ENCODE peak calls at places on chromosomes 12 and 14, in seven cellular contexts. Y is H1, C is GM12891, W is GM12878, L is K562, G is HepG2, Q is SK-N-SH. O is an unnamed sample.

GRCh38 chr14:80764921-80765507 is 176.5 kb downstream of the CEP128 start:
- DNase-seq in W (no peak), C (no peak), Q (no peak), Y (no peak), L (no peak), G (no peak), O (no peak)

GRCh38 chr14:90839889-90840266 is 23.6 kb upstream of the TTC7B start:
- DNase-seq in Y (peak), W (no peak), L (no peak), Q (no peak), G (no peak), C (no peak), O (no peak)

GRCh38 chr14:54691525-54692260 is 124.8 kb downstream of the SAMD4A start:
- DNase-seq in W (no peak), G (peak), L (peak), Q (peak), Y (peak), C (no peak), O (peak)

GRCh38 chr12:66170606-66171005 is 810 bp upstream of the TMBIM4 start:
- DNase-seq in L (no peak), Q (no peak), C (no peak), Y (no peak), W (no peak), G (no peak), O (no peak)

GRCh38 chr14:80679273-80679672 is 262.3 kb downstream of the CEP128 start:
- DNase-seq in C (no peak), Q (no peak), G (no peak), Y (no peak), W (no peak), L (no peak), O (no peak)

GRCh38 chr14:101001311-101002069 is 98.0 kb upstream of the RTL1 start:
- DNase-seq in G (no peak), C (no peak), Q (no peak), Y (no peak), L (no peak), W (no peak), O (no peak)

GRCh38 chr12:54390668-54391551 is 6.4 kb upstream of the ZNF385A start:
- DNase-seq in L (peak), Q (peak), W (no peak), G (no peak), Y (peak), C (peak), O (peak)

GRCh38 chr12:123001467-123001866 is 21.0 kb downstream of the ARL6IP4 start:
- DNase-seq in Q (no peak), L (no peak), Y (no peak), G (no peak), C (no peak), W (no peak), O (no peak)

GRCh38 chr14:96663076-96663475 is 134.1 kb upstream of the VRK1 start:
- DNase-seq in C (no peak), G (no peak), L (no peak), W (no peak), Y (peak), Q (no peak), O (no peak)

GRCh38 chr12:126570571-126570970 is 1505.3 kb downstream of the AACS start:
- DNase-seq in Y (no peak), C (no peak), Q (no peak), G (no peak), W (no peak), L (no peak), O (no peak)

GRCh38 chr12:85688837-85689236 is 147.4 kb downstream of the RASSF9 start:
- DNase-seq in Q (no peak), C (no peak), W (no peak), G (no peak), L (no peak), Y (no peak), O (no peak)

GRCh38 chr12:119940881-119941280 is 48.2 kb upstream of the BICDL1 start:
- DNase-seq in Y (no peak), G (peak), Q (no peak), L (no peak), W (no peak), C (no peak), O (no peak)

GRCh38 chr14:25303934-25304333 is 254.0 kb upstream of the STXBP6 start:
- DNase-seq in C (no peak), L (no peak), G (no peak), Q (no peak), W (no peak), Y (no peak), O (no peak)

DNA sequence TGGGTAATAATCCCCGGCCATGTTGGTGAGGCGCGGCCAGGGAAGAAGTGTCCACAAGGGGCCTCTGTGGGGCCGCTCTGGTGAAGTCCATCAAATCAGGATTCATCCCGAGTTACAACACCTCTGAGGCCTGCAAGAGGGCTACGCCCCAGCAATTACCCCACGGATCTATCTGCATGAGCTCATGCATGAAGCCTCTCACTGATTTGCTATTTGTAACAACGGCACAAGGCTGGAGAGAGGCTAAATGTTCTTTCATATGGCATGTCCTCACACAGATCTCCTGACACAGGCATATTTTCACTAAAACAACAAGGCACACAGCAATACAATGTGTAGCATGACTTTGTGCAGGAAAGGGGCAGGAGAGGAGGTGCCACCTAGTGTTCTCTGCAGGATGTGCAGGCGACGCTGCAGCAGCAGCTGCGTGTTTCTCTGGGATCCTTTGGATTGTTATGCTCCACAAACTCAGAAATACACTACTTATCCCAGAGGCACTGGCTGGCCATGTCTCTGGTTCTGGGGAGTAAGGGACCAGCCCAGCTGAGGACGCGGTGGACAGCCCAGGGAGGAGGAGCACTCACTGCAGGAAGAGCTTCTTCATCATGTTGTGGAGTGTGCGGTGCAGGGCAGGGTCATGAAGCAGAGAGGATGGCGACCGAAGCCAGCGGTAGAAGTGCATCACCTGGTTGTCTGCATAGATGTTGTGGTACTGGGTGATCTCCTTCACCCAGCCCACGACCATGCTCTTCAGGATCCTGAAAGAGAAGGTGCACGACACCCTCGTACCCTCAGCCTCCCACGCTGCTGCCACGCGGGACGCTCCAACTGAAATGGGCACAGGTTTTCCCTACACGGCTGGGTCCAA is 20.2 kb downstream of the P2RX2 start:
- DNase-seq in L (no peak), Q (peak), G (peak), C (no peak), W (no peak), Y (peak), O (no peak)
- TF ChIP-seq TAF1 in L (no peak), Q (no peak), G (no peak), C (no peak), W (no peak), Y (no peak), O (no peak)

DNA sequence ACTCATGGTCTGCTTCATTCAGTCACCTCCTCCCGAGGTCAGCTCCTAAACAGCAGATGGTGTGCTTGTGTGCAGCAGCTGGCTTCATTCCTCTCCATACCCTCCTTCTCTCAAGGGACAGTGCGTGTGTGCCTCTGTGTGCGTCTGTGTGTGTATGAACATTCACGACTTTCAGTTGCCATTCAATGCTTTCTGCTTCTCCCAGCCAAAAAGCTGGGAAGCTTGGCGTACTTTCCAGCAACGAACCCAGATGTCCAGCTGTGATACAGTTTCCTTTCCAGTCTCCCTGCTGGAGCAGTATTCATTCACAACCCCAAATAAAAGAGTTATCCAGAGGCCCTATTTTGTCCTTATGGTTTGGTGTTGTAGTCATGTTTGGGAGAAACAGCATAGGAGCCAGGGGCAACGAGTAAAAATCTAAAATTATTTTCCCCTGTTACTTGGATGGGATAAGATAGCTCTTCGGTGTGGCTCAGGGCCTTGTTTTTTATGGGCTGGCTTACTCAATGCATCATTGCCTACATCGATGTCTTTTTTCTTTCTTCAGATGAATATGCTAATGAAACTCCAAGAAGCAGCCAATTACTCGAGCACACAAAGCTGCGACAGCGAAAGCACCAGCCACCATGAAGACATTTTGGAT is 379.3 kb downstream of the NAV3 start:
- DNase-seq in Y (no peak), G (no peak), W (no peak), C (no peak), L (no peak), Q (no peak), O (no peak)
- TF ChIP-seq TAF1 in Y (no peak), G (no peak), W (no peak), C (no peak), L (no peak), Q (no peak), O (no peak)

GRCh38 chr14:49865431-49865859 is 12.9 kb upstream of the NEMF start:
- DNase-seq in G (peak), C (no peak), Q (peak), W (no peak), L (no peak), Y (peak), O (no peak)
- TF ChIP-seq TAF1 in G (no peak), C (no peak), Q (no peak), W (no peak), L (no peak), Y (no peak), O (no peak)

GRCh38 chr14:28761438-28762289 is 4.9 kb upstream of the FOXG1 start:
- DNase-seq in W (no peak), C (no peak), Q (no peak), L (no peak), G (no peak), Y (no peak), O (no peak)

GRCh38 chr14:28763914-28764848 is 2.4 kb upstream of the FOXG1 start:
- DNase-seq in Q (no peak), W (no peak), L (no peak), C (no peak), G (no peak), Y (peak), O (no peak)

GRCh38 chr14:28765169-28765906 is 1.2 kb upstream of the FOXG1 start:
- DNase-seq in Y (no peak), G (no peak), W (no peak), Q (no peak), L (no peak), C (no peak), O (no peak)

GRCh38 chr14:28762290-28762948 is 4.2 kb upstream of the FOXG1 start:
- DNase-seq in L (no peak), C (no peak), W (no peak), Y (no peak), G (no peak), Q (no peak), O (no peak)

GRCh38 chr14:28762949-28763313 is 3.7 kb upstream of the FOXG1 start:
- DNase-seq in Y (no peak), L (no peak), G (no peak), C (no peak), Q (no peak), W (no peak), O (no peak)
- TF ChIP-seq TAF1 in Y (no peak), L (no peak), G (no peak), C (no peak), Q (no peak), W (no peak), O (no peak)

GRCh38 chr12:113271853-113272561 is 50.7 kb downstream of the TPCN1 start:
- DNase-seq in L (peak), Q (peak), W (no peak), C (no peak), Y (no peak), G (peak), O (no peak)
- TF ChIP-seq TAF1 in L (no peak), Q (no peak), W (no peak), C (no peak), Y (no peak), G (no peak), O (no peak)

GRCh38 chr14:95257521-95257920 is 62.2 kb downstream of the CLMN start:
- DNase-seq in W (no peak), Q (no peak), L (no peak), Y (no peak), C (no peak), G (no peak), O (no peak)

GRCh38 chr14:95260537-95261440 is 58.9 kb downstream of the CLMN start:
- DNase-seq in L (no peak), Q (no peak), G (no peak), Y (no peak), C (no peak), W (no peak), O (no peak)

GRCh38 chr14:95256776-95257060 is 63.0 kb downstream of the CLMN start:
- DNase-seq in W (no peak), G (no peak), Q (no peak), C (no peak), Y (no peak), L (no peak), O (no peak)

GRCh38 chr14:95258156-95258555 is 61.6 kb downstream of the CLMN start:
- DNase-seq in Q (no peak), C (no peak), L (no peak), G (no peak), W (no peak), Y (no peak), O (no peak)

GRCh38 chr14:95258754-95259593 is 60.7 kb downstream of the CLMN start:
- DNase-seq in W (no peak), Y (no peak), L (no peak), Q (peak), C (no peak), G (no peak), O (no peak)
- TF ChIP-seq TAF1 in W (no peak), Y (no peak), L (no peak), Q (no peak), C (no peak), G (no peak), O (no peak)

GRCh38 chr12:46555379-46555778 is 182.8 kb upstream of the SLC38A2 start:
- DNase-seq in L (no peak), Y (no peak), G (no peak), C (no peak), Q (peak), W (no peak), O (no peak)
- TF ChIP-seq TAF1 in L (no peak), Y (no peak), G (no peak), C (no peak), Q (no peak), W (no peak), O (no peak)

GRCh38 chr12:25959069-25959961 is 833 bp downstream of the RASSF8 start:
- DNase-seq in L (no peak), C (peak), G (no peak), Q (peak), W (no peak), Y (peak), O (no peak)

GRCh38 chr12:25960176-25960575 is 1.7 kb downstream of the RASSF8 start:
- DNase-seq in C (no peak), L (no peak), W (no peak), G (no peak), Y (no peak), Q (peak), O (no peak)

GRCh38 chr12:25958254-25959068 is at the start of gene RASSF8:
- DNase-seq in W (no peak), L (peak), Q (peak), G (peak), Y (peak), C (peak), O (peak)

GRCh38 chr12:25962932-25963525 is 4.5 kb downstream of the RASSF8 start:
- DNase-seq in G (no peak), Q (no peak), W (no peak), C (no peak), Y (no peak), L (no peak), O (no peak)

GRCh38 chr12:25960926-25961325 is 2.4 kb downstream of the RASSF8 start:
- DNase-seq in Q (no peak), L (no peak), Y (no peak), W (no peak), C (no peak), G (no peak), O (no peak)
- TF ChIP-seq TAF1 in Q (no peak), L (no peak), Y (no peak), W (no peak), C (no peak), G (no peak), O (no peak)

GRCh38 chr12:4859478-4860210 is 50.1 kb upstream of the KCNA1 start:
- DNase-seq in W (no peak), Q (no peak), L (no peak), Y (no peak), G (no peak), C (no peak), O (no peak)

GRCh38 chr12:4856556-4856955 is 53.1 kb upstream of the KCNA1 start:
- DNase-seq in G (no peak), Q (no peak), Y (no peak), L (no peak), W (no peak), C (no peak), O (no peak)

GRCh38 chr12:4857472-4858291 is 52.0 kb upstream of the KCNA1 start:
- DNase-seq in Q (peak), C (peak), G (peak), W (peak), L (peak), Y (peak), O (peak)

GRCh38 chr12:4855121-4855924 is 54.4 kb upstream of the KCNA1 start:
- DNase-seq in L (peak), C (peak), G (peak), Q (peak), Y (peak), W (peak), O (peak)

GRCh38 chr12:4858385-4858784 is 51.3 kb upstream of the KCNA1 start:
- DNase-seq in Q (peak), G (peak), C (no peak), Y (peak), W (no peak), L (no peak), O (no peak)
- TF ChIP-seq TAF1 in Q (no peak), G (no peak), C (no peak), Y (no peak), W (no peak), L (no peak), O (no peak)